ENCODE peak calls at places on chromosomes 5 and 9, in five cellular contexts. G is upper lobe of left lung, S is suprapubic skin, X is GM12878, U is HCT116. F is an unnamed sample.
A peak's percentile ranks its signal among the peaks of the same experiment; 100 is the strongest.

GRCh38 chr5:73061593-73061992 is 58.8 kb upstream of the TMEM171 start:
- DNase-seq in G (no peak), S (no peak), X (no peak), U (no peak), F (no peak)

GRCh38 chr5:148913985-148914421 is 87.6 kb downstream of the ADRB2 start:
- DNase-seq in G (peak; percentile 43), S (no peak), X (no peak), U (no peak), F (no peak)

GRCh38 chr5:107300928-107301327 is 369.8 kb downstream of the EFNA5 start:
- DNase-seq in G (no peak), S (no peak), X (no peak), U (no peak), F (no peak)

GRCh38 chr5:59133801-59134261 is 551.0 kb downstream of the RAB3C start:
- DNase-seq in G (no peak), S (no peak), X (no peak), U (no peak), F (no peak)

GRCh38 chr5:34854459-34855174 is 15.7 kb downstream of the TTC23L start:
- DNase-seq in G (no peak), S (no peak), X (peak; percentile 53), U (no peak), F (peak; percentile 21)

GRCh38 chr5:140240987-140241706 is 61.8 kb downstream of the PFDN1 start:
- DNase-seq in G (peak; percentile 76), S (peak; percentile 87), X (no peak), U (peak; percentile 69), F (no peak)

GRCh38 chr9:124164800-124165199 is 92.9 kb upstream of the NEK6 start:
- DNase-seq in G (peak; percentile 35), S (no peak), X (no peak), U (no peak), F (no peak)

GRCh38 chr5:150624334-150625163 is 15.9 kb upstream of the SYNPO start:
- DNase-seq in G (no peak), S (no peak), X (no peak), U (no peak), F (peak; percentile 77)

GRCh38 chr5:3261081-3261480 is 334.6 kb upstream of the IRX1 start:
- DNase-seq in G (no peak), S (no peak), X (no peak), U (no peak), F (no peak)

GRCh38 chr9:106649664-106650063 is 213.3 kb upstream of the ZNF462 start:
- DNase-seq in G (no peak), S (no peak), X (no peak), U (no peak), F (no peak)

GRCh38 chr5:170316933-170317332 is 19.4 kb upstream of the LCP2 start:
- DNase-seq in G (no peak), S (no peak), X (no peak), U (no peak), F (no peak)

GRCh38 chr9:99112750-99113417 is 8.0 kb downstream of the TGFBR1 start:
- DNase-seq in G (no peak), S (no peak), X (no peak), U (no peak), F (no peak)

GRCh38 chr5:6492934-6493333 is 44.3 kb downstream of the UBE2QL1 start:
- DNase-seq in G (no peak), S (no peak), X (no peak), U (no peak), F (no peak)

GRCh38 chr9:27033815-27034403 is 28.4 kb upstream of the LRRC19 start:
- DNase-seq in G (peak; percentile 25), S (no peak), X (peak; percentile 13), U (peak; percentile 18), F (peak; percentile 19)

GRCh38 chr9:126614088-126614454 is 343 bp downstream of the LMX1B start:
- DNase-seq in G (no peak), S (no peak), X (no peak), U (no peak), F (no peak)

GRCh38 chr9:33354651-33355211 is 47.6 kb downstream of the AQP7 start:
- DNase-seq in G (no peak), S (no peak), X (no peak), U (no peak), F (no peak)

DNA sequence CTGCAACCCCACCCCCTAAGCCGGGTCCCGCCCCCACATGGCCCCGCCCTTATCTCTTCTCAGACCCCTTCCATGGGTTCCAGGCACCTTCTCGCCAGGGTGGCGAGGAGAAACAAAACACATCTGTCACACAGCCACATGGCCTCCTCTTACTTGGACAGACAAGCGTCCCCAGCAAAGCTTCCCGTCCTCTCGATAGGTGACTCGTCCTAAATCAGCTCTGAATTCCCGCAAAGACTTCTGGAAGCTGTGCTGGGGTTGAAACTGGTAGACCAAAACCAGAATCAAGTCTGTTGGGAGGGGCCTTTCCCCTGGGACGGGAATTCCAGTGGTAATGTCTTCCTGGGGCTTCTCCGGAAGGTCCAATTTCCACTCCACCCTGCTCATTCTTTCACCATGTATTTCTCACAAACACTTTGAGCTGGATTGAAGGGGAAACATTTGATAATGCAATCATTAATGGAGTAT is 413 bp upstream of the CTNNAL1 start:
- DNase-seq in G (no peak), S (no peak), X (no peak), U (no peak), F (no peak)
- TF ChIP-seq POLR2A in G (no peak), S (no peak), X (no peak), U (no peak), F (no peak)

DNA sequence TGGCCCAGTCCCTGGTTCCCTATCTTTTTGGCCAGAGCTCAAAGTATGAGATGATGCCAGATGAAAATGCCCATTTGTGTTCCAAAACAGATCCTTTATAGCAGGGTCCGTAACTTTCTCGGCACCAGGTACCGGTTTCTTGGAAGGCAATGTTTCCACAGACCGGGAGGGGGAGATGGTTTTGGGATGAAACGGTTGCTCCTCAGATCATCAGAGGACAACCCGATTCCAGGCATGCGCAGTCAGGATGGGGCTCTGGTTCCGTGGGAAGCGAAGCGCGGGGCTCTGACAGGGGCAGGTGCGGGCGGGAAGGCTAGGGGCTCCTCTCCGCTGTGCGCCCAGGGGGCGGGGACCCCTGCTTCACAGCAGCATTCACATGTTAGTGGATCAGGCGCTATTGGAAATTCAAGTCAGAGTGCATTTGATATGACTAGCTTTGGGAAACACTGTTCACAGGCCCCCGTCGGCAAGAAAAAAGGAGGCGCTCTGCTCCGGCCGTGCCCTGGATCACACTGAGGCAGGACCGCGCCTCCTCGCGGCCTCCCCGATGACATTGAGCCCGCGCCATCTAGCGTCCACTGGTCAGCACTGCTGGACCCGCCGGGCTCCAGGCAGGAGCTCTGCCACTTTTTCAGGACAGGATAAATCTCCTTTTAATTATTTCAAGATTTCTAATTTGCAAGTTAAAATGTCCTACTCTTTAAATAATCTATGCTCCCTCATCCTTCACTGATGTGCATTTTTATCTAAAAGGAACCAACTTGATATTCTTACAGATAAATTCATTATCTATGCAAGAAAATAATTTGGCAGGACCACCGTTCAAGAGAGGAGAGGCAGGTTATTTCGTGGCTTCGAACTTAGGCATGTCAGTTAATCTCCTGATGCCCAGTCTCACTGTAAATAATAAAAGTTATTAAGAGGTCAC is 190.0 kb downstream of the FANCC start:
- DNase-seq in G (peak; percentile 87), S (peak; percentile 90), X (no peak), U (peak; percentile 29), F (peak; percentile 52)
- TF ChIP-seq POLR2AphosphoS5 in G (no peak), S (no peak), X (no peak), U (no peak), F (no peak)

GRCh38 chr9:5488616-5489015 is 21.7 kb upstream of the PDCD1LG2 start:
- DNase-seq in G (no peak), S (no peak), X (no peak), U (no peak), F (no peak)

GRCh38 chr9:5492965-5493364 is 17.4 kb upstream of the PDCD1LG2 start:
- DNase-seq in G (no peak), S (no peak), X (no peak), U (no peak), F (no peak)

GRCh38 chr9:5499157-5499556 is 11.2 kb upstream of the PDCD1LG2 start:
- DNase-seq in G (no peak), S (no peak), X (no peak), U (no peak), F (no peak)

GRCh38 chr9:5489630-5490484 is 20.5 kb upstream of the PDCD1LG2 start:
- DNase-seq in G (no peak), S (no peak), X (no peak), U (no peak), F (no peak)

GRCh38 chr9:5493597-5494511 is 16.5 kb upstream of the PDCD1LG2 start:
- DNase-seq in G (peak; percentile 69), S (no peak), X (peak; percentile 96), U (no peak), F (no peak)
- TF ChIP-seq POLR2A in G (no peak), S (no peak), X (peak; percentile 63), U (no peak), F (no peak)

GRCh38 chr5:53481887-53482716 is 1.7 kb downstream of the FST start:
- DNase-seq in G (peak; percentile 75), S (peak; percentile 94), X (no peak), U (peak; percentile 32), F (peak; percentile 49)
- TF ChIP-seq POLR2AphosphoS5 in G (no peak), S (no peak), X (no peak), U (no peak), F (no peak)

DNA sequence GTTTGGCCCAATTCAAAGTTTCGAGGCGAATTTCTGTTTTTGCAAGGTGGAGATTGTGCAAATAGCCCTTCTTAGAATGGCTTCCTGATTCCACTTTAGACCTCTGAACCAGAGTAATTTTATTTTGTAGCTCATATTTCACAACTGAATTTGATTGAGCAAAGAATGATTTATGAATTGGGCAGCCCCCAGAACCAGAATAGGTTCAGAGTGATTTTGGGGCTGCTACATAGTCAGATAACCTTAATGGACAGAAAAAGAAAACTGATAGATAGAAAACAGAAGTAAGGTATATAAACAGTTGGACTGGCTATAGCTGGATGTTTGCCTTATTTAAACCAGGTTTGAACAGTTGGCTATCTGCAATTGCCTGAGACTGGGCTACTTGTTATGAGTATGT is 156.6 kb downstream of the YIPF5 start:
- DNase-seq in G (no peak), S (no peak), X (no peak), U (no peak), F (no peak)
- TF ChIP-seq POLR2A in G (no peak), S (no peak), X (no peak), U (no peak), F (no peak)

DNA sequence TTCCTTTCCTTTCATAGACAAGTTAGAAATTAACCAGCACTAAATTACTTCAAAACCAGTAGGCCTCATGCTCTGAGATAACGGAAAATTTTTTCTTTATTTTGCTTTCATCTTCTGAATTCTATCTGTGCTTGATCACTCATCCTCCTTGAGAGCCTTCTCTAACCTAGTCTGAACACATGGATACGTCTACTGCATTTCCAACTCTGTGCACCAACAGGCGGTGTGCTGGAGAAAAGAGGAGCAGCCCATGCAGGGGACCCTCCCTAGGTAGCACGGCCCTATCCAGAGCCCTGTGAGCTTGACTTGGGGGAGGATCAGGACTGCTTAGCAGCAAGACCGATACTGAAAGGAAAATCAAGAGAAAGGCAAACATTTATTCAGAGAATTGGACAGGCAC is 149.8 kb downstream of the AUH start:
- DNase-seq in G (no peak), S (no peak), X (no peak), U (no peak), F (no peak)
- TF ChIP-seq POLR2AphosphoS5 in G (no peak), S (no peak), X (no peak), U (no peak), F (no peak)